ENCODE peak calls at places on chromosome 16, in four cellular contexts. One of them, this sample, is unnamed.
A peak's percentile ranks its signal among the peaks of the same experiment; 100 is the strongest.

GRCh38 chr16:28188085-28188916 is 23.5 kb downstream of the XPO6 start:
- DNase-seq in activated CD8-positive, alpha-beta T cell treated with anti-CD3 and anti-CD28 coated beads, Interleukin-2, amount 10 ng/mL, durations not matched to agents 7 days and 5 days: no peak
- DNase-seq in neural progenitor cell: no peak
- DNase-seq in activated T-cell treated with anti-CD3 and anti-CD28 coated beads for 1 hour: no peak
- DNase-seq in this sample: no peak

GRCh38 chr16:86011532-86011931 is 112.6 kb downstream of the IRF8 start:
- DNase-seq in activated CD8-positive, alpha-beta T cell treated with anti-CD3 and anti-CD28 coated beads, Interleukin-2, amount 10 ng/mL, durations not matched to agents 7 days and 5 days: no peak
- DNase-seq in neural progenitor cell: no peak
- DNase-seq in activated T-cell treated with anti-CD3 and anti-CD28 coated beads for 1 hour: no peak
- DNase-seq in this sample: no peak

GRCh38 chr16:73714976-73715375 is 581.6 kb upstream of the PSMD7 start:
- DNase-seq in activated CD8-positive, alpha-beta T cell treated with anti-CD3 and anti-CD28 coated beads, Interleukin-2, amount 10 ng/mL, durations not matched to agents 7 days and 5 days: no peak
- DNase-seq in neural progenitor cell: no peak
- DNase-seq in activated T-cell treated with anti-CD3 and anti-CD28 coated beads for 1 hour: no peak
- DNase-seq in this sample: no peak

GRCh38 chr16:1280783-1281182 is 24.9 kb downstream of the TPSD1 start:
- DNase-seq in activated CD8-positive, alpha-beta T cell treated with anti-CD3 and anti-CD28 coated beads, Interleukin-2, amount 10 ng/mL, durations not matched to agents 7 days and 5 days: no peak
- DNase-seq in neural progenitor cell: no peak
- DNase-seq in activated T-cell treated with anti-CD3 and anti-CD28 coated beads for 1 hour: no peak
- DNase-seq in this sample: no peak

GRCh38 chr16:17836868-17837602 is 366.3 kb upstream of the XYLT1 start:
- DNase-seq in activated CD8-positive, alpha-beta T cell treated with anti-CD3 and anti-CD28 coated beads, Interleukin-2, amount 10 ng/mL, durations not matched to agents 7 days and 5 days: no peak
- DNase-seq in neural progenitor cell: peak; percentile 75
- DNase-seq in activated T-cell treated with anti-CD3 and anti-CD28 coated beads for 1 hour: no peak
- DNase-seq in this sample: peak; percentile 16

GRCh38 chr16:24829153-24829552 is 16.6 kb upstream of the SLC5A11 start:
- DNase-seq in activated CD8-positive, alpha-beta T cell treated with anti-CD3 and anti-CD28 coated beads, Interleukin-2, amount 10 ng/mL, durations not matched to agents 7 days and 5 days: no peak
- DNase-seq in neural progenitor cell: no peak
- DNase-seq in activated T-cell treated with anti-CD3 and anti-CD28 coated beads for 1 hour: no peak
- DNase-seq in this sample: no peak

GRCh38 chr16:87135631-87136030 is 181.6 kb downstream of the C16orf95 start:
- DNase-seq in activated CD8-positive, alpha-beta T cell treated with anti-CD3 and anti-CD28 coated beads, Interleukin-2, amount 10 ng/mL, durations not matched to agents 7 days and 5 days: no peak
- DNase-seq in neural progenitor cell: no peak
- DNase-seq in activated T-cell treated with anti-CD3 and anti-CD28 coated beads for 1 hour: no peak
- DNase-seq in this sample: no peak

GRCh38 chr16:67563708-67564468 is 1.6 kb downstream of the CTCF start:
- DNase-seq in activated CD8-positive, alpha-beta T cell treated with anti-CD3 and anti-CD28 coated beads, Interleukin-2, amount 10 ng/mL, durations not matched to agents 7 days and 5 days: peak; percentile 54
- DNase-seq in neural progenitor cell: peak; percentile 36
- DNase-seq in activated T-cell treated with anti-CD3 and anti-CD28 coated beads for 1 hour: no peak
- DNase-seq in this sample: no peak

GRCh38 chr16:22665803-22666202 is 148.2 kb upstream of the HS3ST2 start:
- DNase-seq in activated CD8-positive, alpha-beta T cell treated with anti-CD3 and anti-CD28 coated beads, Interleukin-2, amount 10 ng/mL, durations not matched to agents 7 days and 5 days: no peak
- DNase-seq in neural progenitor cell: no peak
- DNase-seq in activated T-cell treated with anti-CD3 and anti-CD28 coated beads for 1 hour: no peak
- DNase-seq in this sample: no peak

GRCh38 chr16:47142469-47143328 is 1.0 kb downstream of the NETO2 start:
- DNase-seq in activated CD8-positive, alpha-beta T cell treated with anti-CD3 and anti-CD28 coated beads, Interleukin-2, amount 10 ng/mL, durations not matched to agents 7 days and 5 days: peak; percentile 27
- DNase-seq in neural progenitor cell: peak; percentile 68
- DNase-seq in activated T-cell treated with anti-CD3 and anti-CD28 coated beads for 1 hour: no peak
- DNase-seq in this sample: peak; percentile 23

GRCh38 chr16:69938981-69939820 is 11.9 kb upstream of the CLEC18A start:
- DNase-seq in activated CD8-positive, alpha-beta T cell treated with anti-CD3 and anti-CD28 coated beads, Interleukin-2, amount 10 ng/mL, durations not matched to agents 7 days and 5 days: no peak
- DNase-seq in neural progenitor cell: no peak
- DNase-seq in activated T-cell treated with anti-CD3 and anti-CD28 coated beads for 1 hour: no peak
- DNase-seq in this sample: no peak

GRCh38 chr16:86022381-86022960 is 123.5 kb downstream of the IRF8 start:
- DNase-seq in activated CD8-positive, alpha-beta T cell treated with anti-CD3 and anti-CD28 coated beads, Interleukin-2, amount 10 ng/mL, durations not matched to agents 7 days and 5 days: no peak
- DNase-seq in neural progenitor cell: no peak
- DNase-seq in activated T-cell treated with anti-CD3 and anti-CD28 coated beads for 1 hour: no peak
- DNase-seq in this sample: peak; percentile 59

GRCh38 chr16:89291355-89291754 is 73.9 kb downstream of the ZNF778 start:
- DNase-seq in activated CD8-positive, alpha-beta T cell treated with anti-CD3 and anti-CD28 coated beads, Interleukin-2, amount 10 ng/mL, durations not matched to agents 7 days and 5 days: no peak
- DNase-seq in neural progenitor cell: no peak
- DNase-seq in activated T-cell treated with anti-CD3 and anti-CD28 coated beads for 1 hour: no peak
- DNase-seq in this sample: no peak

GRCh38 chr16:66266436-66267286 is 99.8 kb upstream of the CDH5 start:
- DNase-seq in activated CD8-positive, alpha-beta T cell treated with anti-CD3 and anti-CD28 coated beads, Interleukin-2, amount 10 ng/mL, durations not matched to agents 7 days and 5 days: no peak
- DNase-seq in neural progenitor cell: peak; percentile 48
- DNase-seq in activated T-cell treated with anti-CD3 and anti-CD28 coated beads for 1 hour: no peak
- DNase-seq in this sample: no peak

GRCh38 chr16:56300901-56301351 is 109.6 kb downstream of the GNAO1 start:
- DNase-seq in activated CD8-positive, alpha-beta T cell treated with anti-CD3 and anti-CD28 coated beads, Interleukin-2, amount 10 ng/mL, durations not matched to agents 7 days and 5 days: no peak
- DNase-seq in neural progenitor cell: peak; percentile 37
- DNase-seq in activated T-cell treated with anti-CD3 and anti-CD28 coated beads for 1 hour: no peak
- DNase-seq in this sample: no peak

GRCh38 chr16:89117975-89118289 is 24.3 kb downstream of the ACSF3 start:
- DNase-seq in activated CD8-positive, alpha-beta T cell treated with anti-CD3 and anti-CD28 coated beads, Interleukin-2, amount 10 ng/mL, durations not matched to agents 7 days and 5 days: no peak
- DNase-seq in neural progenitor cell: no peak
- DNase-seq in activated T-cell treated with anti-CD3 and anti-CD28 coated beads for 1 hour: no peak
- DNase-seq in this sample: no peak

GRCh38 chr16:84868829-84869457 is 49.2 kb downstream of the CRISPLD2 start:
- DNase-seq in activated CD8-positive, alpha-beta T cell treated with anti-CD3 and anti-CD28 coated beads, Interleukin-2, amount 10 ng/mL, durations not matched to agents 7 days and 5 days: no peak
- DNase-seq in neural progenitor cell: no peak
- DNase-seq in activated T-cell treated with anti-CD3 and anti-CD28 coated beads for 1 hour: no peak
- DNase-seq in this sample: no peak

GRCh38 chr16:70725024-70725911 is 39.4 kb upstream of the MTSS2 start:
- DNase-seq in activated CD8-positive, alpha-beta T cell treated with anti-CD3 and anti-CD28 coated beads, Interleukin-2, amount 10 ng/mL, durations not matched to agents 7 days and 5 days: no peak
- DNase-seq in neural progenitor cell: no peak
- DNase-seq in activated T-cell treated with anti-CD3 and anti-CD28 coated beads for 1 hour: no peak
- DNase-seq in this sample: no peak

GRCh38 chr16:3984111-3985060 is 103.9 kb upstream of the CREBBP start:
- DNase-seq in activated CD8-positive, alpha-beta T cell treated with anti-CD3 and anti-CD28 coated beads, Interleukin-2, amount 10 ng/mL, durations not matched to agents 7 days and 5 days: no peak
- DNase-seq in neural progenitor cell: no peak
- DNase-seq in activated T-cell treated with anti-CD3 and anti-CD28 coated beads for 1 hour: no peak
- DNase-seq in this sample: no peak

GRCh38 chr16:79195948-79196347 is 404.6 kb downstream of the MAF start:
- DNase-seq in activated CD8-positive, alpha-beta T cell treated with anti-CD3 and anti-CD28 coated beads, Interleukin-2, amount 10 ng/mL, durations not matched to agents 7 days and 5 days: no peak
- DNase-seq in neural progenitor cell: no peak
- DNase-seq in activated T-cell treated with anti-CD3 and anti-CD28 coated beads for 1 hour: no peak
- DNase-seq in this sample: no peak

GRCh38 chr16:27330542-27330941 is 16.8 kb downstream of the IL4R start:
- DNase-seq in activated CD8-positive, alpha-beta T cell treated with anti-CD3 and anti-CD28 coated beads, Interleukin-2, amount 10 ng/mL, durations not matched to agents 7 days and 5 days: no peak
- DNase-seq in neural progenitor cell: no peak
- DNase-seq in activated T-cell treated with anti-CD3 and anti-CD28 coated beads for 1 hour: no peak
- DNase-seq in this sample: no peak

GRCh38 chr16:85639529-85640253 is 26.6 kb downstream of the GSE1 start:
- DNase-seq in activated CD8-positive, alpha-beta T cell treated with anti-CD3 and anti-CD28 coated beads, Interleukin-2, amount 10 ng/mL, durations not matched to agents 7 days and 5 days: no peak
- DNase-seq in neural progenitor cell: no peak
- DNase-seq in activated T-cell treated with anti-CD3 and anti-CD28 coated beads for 1 hour: no peak
- DNase-seq in this sample: no peak

GRCh38 chr16:85057212-85057889 is 29.8 kb downstream of the KIAA0513 start:
- DNase-seq in activated CD8-positive, alpha-beta T cell treated with anti-CD3 and anti-CD28 coated beads, Interleukin-2, amount 10 ng/mL, durations not matched to agents 7 days and 5 days: no peak
- DNase-seq in neural progenitor cell: no peak
- DNase-seq in activated T-cell treated with anti-CD3 and anti-CD28 coated beads for 1 hour: no peak
- DNase-seq in this sample: peak; percentile 37

GRCh38 chr16:18932243-18932997 is 6.2 kb upstream of the SMG1 start:
- DNase-seq in activated CD8-positive, alpha-beta T cell treated with anti-CD3 and anti-CD28 coated beads, Interleukin-2, amount 10 ng/mL, durations not matched to agents 7 days and 5 days: no peak
- DNase-seq in neural progenitor cell: peak; percentile 37
- DNase-seq in activated T-cell treated with anti-CD3 and anti-CD28 coated beads for 1 hour: no peak
- DNase-seq in this sample: no peak

GRCh38 chr16:66979011-66979717 is 9.2 kb upstream of the CES4A start:
- DNase-seq in activated CD8-positive, alpha-beta T cell treated with anti-CD3 and anti-CD28 coated beads, Interleukin-2, amount 10 ng/mL, durations not matched to agents 7 days and 5 days: no peak
- DNase-seq in neural progenitor cell: no peak
- DNase-seq in activated T-cell treated with anti-CD3 and anti-CD28 coated beads for 1 hour: no peak
- DNase-seq in this sample: no peak

GRCh38 chr16:30065943-30066881 is 652 bp downstream of the ALDOA start:
- DNase-seq in activated CD8-positive, alpha-beta T cell treated with anti-CD3 and anti-CD28 coated beads, Interleukin-2, amount 10 ng/mL, durations not matched to agents 7 days and 5 days: no peak
- DNase-seq in neural progenitor cell: peak; percentile 58
- DNase-seq in activated T-cell treated with anti-CD3 and anti-CD28 coated beads for 1 hour: no peak
- DNase-seq in this sample: peak; percentile 26

GRCh38 chr16:17149904-17150483 is 320.8 kb downstream of the XYLT1 start:
- DNase-seq in activated CD8-positive, alpha-beta T cell treated with anti-CD3 and anti-CD28 coated beads, Interleukin-2, amount 10 ng/mL, durations not matched to agents 7 days and 5 days: no peak
- DNase-seq in neural progenitor cell: peak; percentile 77
- DNase-seq in activated T-cell treated with anti-CD3 and anti-CD28 coated beads for 1 hour: no peak
- DNase-seq in this sample: no peak

GRCh38 chr16:62213763-62214162 is 177.5 kb upstream of the CDH8 start:
- DNase-seq in activated CD8-positive, alpha-beta T cell treated with anti-CD3 and anti-CD28 coated beads, Interleukin-2, amount 10 ng/mL, durations not matched to agents 7 days and 5 days: no peak
- DNase-seq in neural progenitor cell: peak; percentile 43
- DNase-seq in activated T-cell treated with anti-CD3 and anti-CD28 coated beads for 1 hour: no peak
- DNase-seq in this sample: peak; percentile 9

GRCh38 chr16:83689385-83689831 is 118.4 kb upstream of the HSBP1 start:
- DNase-seq in activated CD8-positive, alpha-beta T cell treated with anti-CD3 and anti-CD28 coated beads, Interleukin-2, amount 10 ng/mL, durations not matched to agents 7 days and 5 days: no peak
- DNase-seq in neural progenitor cell: no peak
- DNase-seq in activated T-cell treated with anti-CD3 and anti-CD28 coated beads for 1 hour: no peak
- DNase-seq in this sample: peak; percentile 50

GRCh38 chr16:57029161-57030160 is 40.1 kb downstream of the NLRC5 start:
- DNase-seq in activated CD8-positive, alpha-beta T cell treated with anti-CD3 and anti-CD28 coated beads, Interleukin-2, amount 10 ng/mL, durations not matched to agents 7 days and 5 days: no peak
- DNase-seq in neural progenitor cell: no peak
- DNase-seq in activated T-cell treated with anti-CD3 and anti-CD28 coated beads for 1 hour: no peak
- DNase-seq in this sample: no peak